ENCODE peak calls at places on chromosomes 7 and 10, in nine cellular contexts. D is cardiac muscle cell; G is stomach; R is CD8-positive, alpha-beta T cell; H is prostate gland; U is pancreas; S is right lobe of liver; Q is adrenal gland; F is upper lobe of right lung. I is an unnamed sample. For H3K4me1, the result is how much of the 10 kb centered on the place peaks cover.

GRCh38 chr7:1290262-1291039 is 57.8 kb downstream of the UNCX start:
- DNase-seq in D (peak), G (peak), R (peak), H (peak), U (peak), S (no peak), Q (no peak), F (no peak), I (no peak)

GRCh38 chr10:91150631-91151030 is 69.8 kb upstream of the PCGF5 start:
- DNase-seq in D (no peak), G (no peak), R (no peak), H (no peak), U (no peak), S (no peak), Q (no peak), F (no peak), I (no peak)

GRCh38 chr10:62728479-62728878 is 76.0 kb upstream of the ADO start:
- DNase-seq in D (no peak), G (no peak), R (peak), H (no peak), U (no peak), S (no peak), Q (no peak), F (no peak), I (no peak)

GRCh38 chr10:115355162-115355760 is 262.1 kb downstream of the ATRNL1 start:
- DNase-seq in D (peak), G (no peak), R (no peak), H (peak), U (peak), S (peak), Q (peak), F (no peak), I (peak)

GRCh38 chr7:48971173-48971572 is 46.8 kb downstream of the CDC14C start:
- DNase-seq in D (no peak), G (no peak), R (no peak), H (no peak), U (no peak), S (no peak), Q (no peak), F (no peak), I (no peak)

GRCh38 chr10:451021-451471 is 238.4 kb downstream of the DIP2C start:
- DNase-seq in D (no peak), G (peak), R (peak), H (no peak), U (no peak), S (no peak), Q (no peak), F (no peak), I (no peak)

GRCh38 chr10:89138755-89139154 is 68.4 kb downstream of the CH25H start:
- DNase-seq in D (no peak), G (no peak), R (no peak), H (no peak), U (no peak), S (no peak), Q (no peak), F (no peak), I (no peak)

GRCh38 chr7:650339-651031 is 76.0 kb upstream of the DNAAF5 start:
- DNase-seq in D (no peak), G (no peak), R (no peak), H (no peak), U (peak), S (no peak), Q (peak), F (no peak), I (no peak)

GRCh38 chr10:104297697-104298660 is 29.0 kb downstream of the GSTO2 start:
- DNase-seq in D (peak), G (no peak), R (peak), H (no peak), U (no peak), S (no peak), Q (no peak), F (no peak), I (no peak)

GRCh38 chr7:44881066-44881600 is 4.2 kb downstream of the PURB start:
- DNase-seq in D (no peak), G (no peak), R (no peak), H (no peak), U (no peak), S (no peak), Q (no peak), F (no peak), I (no peak)
- H3K4me1 ChIP-seq in D (under half), G (half or more), R (under half), H (under half), U (under half), S (under half), Q (half or more), F (half or more), I (under half)

GRCh38 chr7:112186300-112186699 is 19.9 kb downstream of the DOCK4 start:
- DNase-seq in D (no peak), G (no peak), R (no peak), H (no peak), U (no peak), S (no peak), Q (no peak), F (no peak), I (no peak)

GRCh38 chr7:112192236-112193154 is 13.7 kb downstream of the DOCK4 start:
- DNase-seq in D (no peak), G (no peak), R (no peak), H (no peak), U (no peak), S (no peak), Q (no peak), F (no peak), I (no peak)

GRCh38 chr7:112188257-112188656 is 17.9 kb downstream of the DOCK4 start:
- DNase-seq in D (no peak), G (no peak), R (no peak), H (no peak), U (no peak), S (no peak), Q (no peak), F (no peak), I (no peak)

GRCh38 chr7:112193915-112194502 is 12.2 kb downstream of the DOCK4 start:
- DNase-seq in D (no peak), G (no peak), R (no peak), H (no peak), U (no peak), S (no peak), Q (no peak), F (no peak), I (no peak)

GRCh38 chr7:112190120-112190519 is 16.1 kb downstream of the DOCK4 start:
- DNase-seq in D (no peak), G (no peak), R (no peak), H (no peak), U (no peak), S (no peak), Q (no peak), F (no peak), I (no peak)
- H3K4me1 ChIP-seq in D (under half), G (under half), R (under half), H (under half), U (under half), S (under half), Q (under half), F (under half), I (under half)

GRCh38 chr7:115499966-115500365 is 530.6 kb downstream of the TFEC start:
- DNase-seq in D (no peak), G (no peak), R (no peak), H (no peak), U (no peak), S (no peak), Q (no peak), F (no peak), I (no peak)
- H3K4me1 ChIP-seq in D (under half), G (under half), R (under half), H (under half), U (under half), S (under half), Q (under half), F (under half), I (under half)

GRCh38 chr7:55534916-55535636 is 37.2 kb downstream of the VOPP1 start:
- DNase-seq in D (no peak), G (no peak), R (no peak), H (no peak), U (no peak), S (no peak), Q (no peak), F (no peak), I (no peak)
- H3K4me1 ChIP-seq in D (under half), G (half or more), R (half or more), H (under half), U (under half), S (under half), Q (half or more), F (under half), I (under half)

GRCh38 chr7:98280791-98281756 is at the start of gene BRI3:
- DNase-seq in D (peak), G (peak), R (peak), H (peak), U (peak), S (peak), Q (peak), F (peak), I (peak)
- H3K4me1 ChIP-seq in D (under half), G (half or more), R (under half), H (under half), U (under half), S (under half), Q (under half), F (under half), I (under half)

GRCh38 chr7:27154369-27154768 is 2.0 kb upstream of the HOXA3 start:
- DNase-seq in D (no peak), G (peak), R (no peak), H (no peak), U (no peak), S (peak), Q (peak), F (no peak), I (peak)

GRCh38 chr7:27155816-27156507 is 513 bp downstream of the HOXA7 start:
- DNase-seq in D (no peak), G (peak), R (no peak), H (no peak), U (peak), S (peak), Q (peak), F (peak), I (peak)

GRCh38 chr7:27153526-27153925 is 1.1 kb upstream of the HOXA3 start:
- DNase-seq in D (no peak), G (peak), R (no peak), H (no peak), U (peak), S (no peak), Q (no peak), F (no peak), I (peak)

GRCh38 chr7:27156508-27156898 is at the start of gene HOXA7:
- DNase-seq in D (no peak), G (peak), R (no peak), H (no peak), U (no peak), S (peak), Q (peak), F (peak), I (peak)

GRCh38 chr7:27154901-27155815 is 1.3 kb downstream of the HOXA7 start:
- DNase-seq in D (no peak), G (peak), R (no peak), H (no peak), U (peak), S (peak), Q (peak), F (peak), I (peak)
- H3K4me1 ChIP-seq in D (under half), G (half or more), R (half or more), H (under half), U (under half), S (under half), Q (under half), F (under half), I (under half)